ENCODE peak calls at places on chromosomes 2 and 18, in eight cellular contexts. One of them, this sample, is unnamed. For H3K4me1, the result is how much of the 10 kb centered on the place peaks cover.

GRCh38 chr2:23900133-23900926 is 26.6 kb downstream of the ATAD2B start:
- DNase-seq in CD8-positive, alpha-beta T cell: no peak
- DNase-seq in heart left ventricle: no peak
- DNase-seq in ovary: no peak
- DNase-seq in neural progenitor cell: peak
- DNase-seq in upper lobe of left lung: peak
- DNase-seq in PC-3: peak
- DNase-seq in CD4-positive, CD25-positive, alpha-beta regulatory T cell: no peak
- DNase-seq in this sample: no peak

GRCh38 chr2:218149865-218150264 is 16.9 kb downstream of the CXCR1 start:
- DNase-seq in ovary: no peak
- DNase-seq in CD4-positive, CD25-positive, alpha-beta regulatory T cell: no peak
- DNase-seq in heart left ventricle: no peak
- DNase-seq in PC-3: no peak
- DNase-seq in upper lobe of left lung: no peak
- DNase-seq in neural progenitor cell: no peak
- DNase-seq in CD8-positive, alpha-beta T cell: no peak
- DNase-seq in this sample: no peak

GRCh38 chr2:215794829-215795546 is 218.4 kb downstream of the MREG start:
- DNase-seq in ovary: no peak
- DNase-seq in PC-3: no peak
- DNase-seq in CD8-positive, alpha-beta T cell: no peak
- DNase-seq in CD4-positive, CD25-positive, alpha-beta regulatory T cell: no peak
- DNase-seq in upper lobe of left lung: no peak
- DNase-seq in heart left ventricle: no peak
- DNase-seq in neural progenitor cell: peak
- DNase-seq in this sample: no peak

GRCh38 chr2:228681426-228681825 is 499.9 kb upstream of the SPHKAP start:
- DNase-seq in neural progenitor cell: peak
- DNase-seq in PC-3: peak
- DNase-seq in upper lobe of left lung: no peak
- DNase-seq in CD4-positive, CD25-positive, alpha-beta regulatory T cell: no peak
- DNase-seq in CD8-positive, alpha-beta T cell: no peak
- DNase-seq in heart left ventricle: no peak
- DNase-seq in ovary: no peak
- DNase-seq in this sample: no peak

GRCh38 chr2:54058449-54058848 is 57.0 kb upstream of the ACYP2 start:
- DNase-seq in ovary: no peak
- DNase-seq in CD8-positive, alpha-beta T cell: no peak
- DNase-seq in upper lobe of left lung: no peak
- DNase-seq in CD4-positive, CD25-positive, alpha-beta regulatory T cell: no peak
- DNase-seq in PC-3: peak
- DNase-seq in heart left ventricle: no peak
- DNase-seq in neural progenitor cell: no peak
- DNase-seq in this sample: no peak

GRCh38 chr2:200613692-200614091 is 27.9 kb downstream of the AOX1 start:
- DNase-seq in PC-3: no peak
- DNase-seq in neural progenitor cell: no peak
- DNase-seq in CD8-positive, alpha-beta T cell: no peak
- DNase-seq in CD4-positive, CD25-positive, alpha-beta regulatory T cell: no peak
- DNase-seq in ovary: no peak
- DNase-seq in upper lobe of left lung: no peak
- DNase-seq in heart left ventricle: no peak
- DNase-seq in this sample: no peak

GRCh38 chr2:225400060-225400511 is 576 bp downstream of the NYAP2 start:
- DNase-seq in CD8-positive, alpha-beta T cell: no peak
- DNase-seq in heart left ventricle: no peak
- DNase-seq in neural progenitor cell: peak
- DNase-seq in upper lobe of left lung: no peak
- DNase-seq in CD4-positive, CD25-positive, alpha-beta regulatory T cell: no peak
- DNase-seq in ovary: peak
- DNase-seq in PC-3: peak
- DNase-seq in this sample: no peak

GRCh38 chr2:10909050-10909995 is 2.4 kb upstream of the KCNF1 start:
- DNase-seq in ovary: no peak
- DNase-seq in neural progenitor cell: peak
- DNase-seq in heart left ventricle: no peak
- DNase-seq in PC-3: peak
- DNase-seq in CD4-positive, CD25-positive, alpha-beta regulatory T cell: no peak
- DNase-seq in CD8-positive, alpha-beta T cell: no peak
- DNase-seq in upper lobe of left lung: no peak
- DNase-seq in this sample: no peak

GRCh38 chr2:71340176-71340575 is 8.6 kb downstream of the ZNF638 start:
- DNase-seq in neural progenitor cell: no peak
- DNase-seq in heart left ventricle: no peak
- DNase-seq in CD4-positive, CD25-positive, alpha-beta regulatory T cell: no peak
- DNase-seq in CD8-positive, alpha-beta T cell: no peak
- DNase-seq in PC-3: no peak
- DNase-seq in ovary: no peak
- DNase-seq in upper lobe of left lung: no peak
- DNase-seq in this sample: no peak
- H3K4me1 ChIP-seq in neural progenitor cell: half or more
- H3K4me1 ChIP-seq in heart left ventricle: half or more
- H3K4me1 ChIP-seq in CD4-positive, CD25-positive, alpha-beta regulatory T cell: under half
- H3K4me1 ChIP-seq in CD8-positive, alpha-beta T cell: under half
- H3K4me1 ChIP-seq in PC-3: under half
- H3K4me1 ChIP-seq in ovary: under half
- H3K4me1 ChIP-seq in upper lobe of left lung: half or more
- H3K4me1 ChIP-seq in this sample: under half

GRCh38 chr2:96207778-96208143 is 866 bp downstream of the STARD7 start:
- DNase-seq in CD8-positive, alpha-beta T cell: no peak
- DNase-seq in CD4-positive, CD25-positive, alpha-beta regulatory T cell: no peak
- DNase-seq in neural progenitor cell: no peak
- DNase-seq in upper lobe of left lung: no peak
- DNase-seq in heart left ventricle: no peak
- DNase-seq in PC-3: no peak
- DNase-seq in ovary: no peak
- DNase-seq in this sample: no peak
- H3K4me1 ChIP-seq in CD8-positive, alpha-beta T cell: half or more
- H3K4me1 ChIP-seq in CD4-positive, CD25-positive, alpha-beta regulatory T cell: half or more
- H3K4me1 ChIP-seq in neural progenitor cell: under half
- H3K4me1 ChIP-seq in upper lobe of left lung: half or more
- H3K4me1 ChIP-seq in heart left ventricle: half or more
- H3K4me1 ChIP-seq in PC-3: under half
- H3K4me1 ChIP-seq in ovary: under half
- H3K4me1 ChIP-seq in this sample: under half

DNA sequence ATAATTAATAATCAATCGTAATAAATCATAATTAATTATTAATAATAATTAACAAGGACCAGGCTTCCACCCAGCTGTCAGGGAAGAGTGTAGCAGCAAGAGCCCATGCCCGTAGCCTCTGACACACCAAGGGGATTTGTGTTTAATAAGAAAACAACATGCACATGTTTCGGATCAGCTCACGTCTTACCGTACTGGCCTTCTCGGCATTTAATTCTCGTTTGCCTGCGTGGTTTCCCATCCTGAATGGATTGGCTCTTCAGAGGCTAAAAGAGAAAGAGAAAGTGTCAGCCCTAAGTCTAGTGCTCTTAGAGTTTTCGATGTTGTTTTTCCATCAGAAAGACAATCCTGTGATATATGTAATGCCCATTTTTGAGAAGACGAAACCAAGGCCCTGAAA is 27.6 kb downstream of the MBP start:
- DNase-seq in CD8-positive, alpha-beta T cell: no peak
- DNase-seq in heart left ventricle: no peak
- DNase-seq in CD4-positive, CD25-positive, alpha-beta regulatory T cell: no peak
- DNase-seq in PC-3: no peak
- DNase-seq in neural progenitor cell: no peak
- DNase-seq in upper lobe of left lung: no peak
- DNase-seq in ovary: no peak
- DNase-seq in this sample: no peak
- H3K4me1 ChIP-seq in CD8-positive, alpha-beta T cell: half or more
- H3K4me1 ChIP-seq in heart left ventricle: half or more
- H3K4me1 ChIP-seq in CD4-positive, CD25-positive, alpha-beta regulatory T cell: half or more
- H3K4me1 ChIP-seq in PC-3: under half
- H3K4me1 ChIP-seq in neural progenitor cell: under half
- H3K4me1 ChIP-seq in upper lobe of left lung: half or more
- H3K4me1 ChIP-seq in ovary: under half
- H3K4me1 ChIP-seq in this sample: half or more

GRCh38 chr2:47072018-47072691 is 83.0 kb downstream of the STPG4 start:
- DNase-seq in PC-3: no peak
- DNase-seq in neural progenitor cell: peak
- DNase-seq in upper lobe of left lung: peak
- DNase-seq in CD4-positive, CD25-positive, alpha-beta regulatory T cell: no peak
- DNase-seq in CD8-positive, alpha-beta T cell: no peak
- DNase-seq in ovary: peak
- DNase-seq in heart left ventricle: peak
- DNase-seq in this sample: no peak
- H3K4me1 ChIP-seq in PC-3: half or more
- H3K4me1 ChIP-seq in neural progenitor cell: under half
- H3K4me1 ChIP-seq in upper lobe of left lung: half or more
- H3K4me1 ChIP-seq in CD4-positive, CD25-positive, alpha-beta regulatory T cell: under half
- H3K4me1 ChIP-seq in CD8-positive, alpha-beta T cell: under half
- H3K4me1 ChIP-seq in ovary: under half
- H3K4me1 ChIP-seq in heart left ventricle: half or more
- H3K4me1 ChIP-seq in this sample: under half

GRCh38 chr2:106193491-106193976 is 567 bp downstream of the UXS1 start:
- DNase-seq in upper lobe of left lung: peak
- DNase-seq in neural progenitor cell: peak
- DNase-seq in heart left ventricle: peak
- DNase-seq in PC-3: no peak
- DNase-seq in CD8-positive, alpha-beta T cell: peak
- DNase-seq in CD4-positive, CD25-positive, alpha-beta regulatory T cell: peak
- DNase-seq in ovary: no peak
- DNase-seq in this sample: no peak
- H3K4me1 ChIP-seq in upper lobe of left lung: under half
- H3K4me1 ChIP-seq in neural progenitor cell: under half
- H3K4me1 ChIP-seq in heart left ventricle: under half
- H3K4me1 ChIP-seq in PC-3: under half
- H3K4me1 ChIP-seq in CD8-positive, alpha-beta T cell: under half
- H3K4me1 ChIP-seq in CD4-positive, CD25-positive, alpha-beta regulatory T cell: half or more
- H3K4me1 ChIP-seq in ovary: under half
- H3K4me1 ChIP-seq in this sample: under half

This sample was measured in naive thymus-derived CD4-positive, alpha-beta T cell.